ENCODE peak calls at places on chromosomes 12 and 14, in six cellular contexts. B is cardiac muscle cell; K is thoracic aorta; S is activated naive CD4-positive, alpha-beta T cell treated with Interleukin-2 at 50 U/mL for 16 hours; A is activated naive CD8-positive, alpha-beta T cell treated with anti-CD3 and anti-CD28 coated beads for 36 hours; U is stimulated activated CD4-positive, alpha-beta T cell treated with anti-CD3 and anti-CD28 coated beads, Interleukin-4, amount 100 ng/mL, for 4 hours. I is an unnamed sample.
A peak's percentile ranks its signal among the peaks of the same experiment; 100 is the strongest.

GRCh38 chr12:98238513-98238912 is 276.9 kb upstream of the TMPO start:
- DNase-seq in A (no peak), S (no peak), B (peak; percentile 66), K (no peak), U (no peak), I (no peak)

GRCh38 chr12:49428652-49429549 is 61.6 kb downstream of the SPATS2 start:
- DNase-seq in A (no peak), S (no peak), K (no peak), B (peak; percentile 76), U (no peak), I (no peak)

GRCh38 chr14:55086939-55087338 is 35.5 kb downstream of the MAPK1IP1L start:
- DNase-seq in S (no peak), B (no peak), A (no peak), K (no peak), U (no peak), I (no peak)

GRCh38 chr12:92434607-92435025 is 268.2 kb upstream of the PLEKHG7 start:
- DNase-seq in S (no peak), B (no peak), K (no peak), U (no peak), A (no peak), I (no peak)

GRCh38 chr14:68403794-68404522 is 388.9 kb downstream of the ZFP36L1 start:
- DNase-seq in B (no peak), A (no peak), K (no peak), U (no peak), S (no peak), I (no peak)

GRCh38 chr14:105485720-105486332 is 860 bp upstream of the CRIP1 start:
- DNase-seq in B (peak; percentile 21), S (peak; percentile 63), A (peak; percentile 51), K (no peak), U (no peak), I (no peak)

GRCh38 chr14:63432888-63433552 is 110.2 kb downstream of the PPP2R5E start:
- DNase-seq in A (no peak), K (no peak), B (no peak), U (no peak), S (no peak), I (no peak)

GRCh38 chr14:76168531-76168930 is 16.8 kb downstream of the GPATCH2L start:
- DNase-seq in A (no peak), U (no peak), K (no peak), B (no peak), S (no peak), I (no peak)

GRCh38 chr14:86574026-86574777 is 1044.3 kb downstream of the FLRT2 start:
- DNase-seq in U (no peak), B (peak; percentile 65), K (no peak), A (no peak), S (no peak), I (no peak)

GRCh38 chr12:3792623-3793288 is 39.8 kb upstream of the CRACR2A start:
- DNase-seq in A (no peak), K (no peak), U (no peak), B (no peak), S (no peak), I (no peak)

GRCh38 chr14:64649383-64649998 is 54.7 kb upstream of the PLEKHG3 start:
- DNase-seq in K (no peak), A (no peak), U (no peak), B (peak; percentile 86), S (no peak), I (no peak)

GRCh38 chr14:52546318-52546670 is 6.0 kb downstream of the TXNDC16 start:
- DNase-seq in K (no peak), U (no peak), S (no peak), A (no peak), B (no peak), I (no peak)

GRCh38 chr12:93373847-93374723 is 3.6 kb upstream of the NUDT4 start:
- DNase-seq in S (no peak), A (no peak), U (no peak), K (no peak), B (no peak), I (no peak)

GRCh38 chr14:58805605-58806358 is 168.0 kb downstream of the DACT1 start:
- DNase-seq in B (peak; percentile 94), K (no peak), U (no peak), S (no peak), A (no peak), I (no peak)

GRCh38 chr14:24576178-24576577 is at the start of gene CTSG:
- DNase-seq in S (no peak), A (no peak), K (no peak), B (no peak), U (no peak), I (no peak)

GRCh38 chr14:65738339-65738738 is 325.8 kb downstream of the FUT8 start:
- DNase-seq in A (no peak), U (no peak), S (no peak), K (no peak), B (no peak), I (no peak)

GRCh38 chr12:70398862-70399261 is 32.8 kb downstream of the KCNMB4 start:
- DNase-seq in A (no peak), B (no peak), U (no peak), K (no peak), S (no peak), I (no peak)

GRCh38 chr12:39441963-39442894 is 691 bp downstream of the KIF21A start:
- DNase-seq in K (no peak), B (peak; percentile 46), S (peak; percentile 70), U (peak; percentile 45), A (peak; percentile 57), I (peak; percentile 20)

GRCh38 chr12:131860472-131861260 is 32.5 kb downstream of the MMP17 start:
- DNase-seq in U (no peak), S (peak; percentile 27), K (no peak), B (peak; percentile 76), A (no peak), I (no peak)

GRCh38 chr14:100640481-100641273 is 53.5 kb upstream of the BEGAIN start:
- DNase-seq in S (peak; percentile 72), K (no peak), A (peak; percentile 78), U (peak; percentile 52), B (peak; percentile 22), I (peak; percentile 60)

GRCh38 chr12:90970911-90971310 is 15.9 kb upstream of the CCER1 start:
- DNase-seq in A (no peak), U (no peak), B (no peak), S (no peak), K (no peak), I (no peak)

GRCh38 chr12:111029305-111029704 is 108.9 kb upstream of the MYL2 start:
- DNase-seq in U (no peak), B (no peak), K (no peak), A (no peak), S (no peak), I (no peak)

GRCh38 chr12:6632026-6632978 is 3.5 kb downstream of the LPAR5 start:
- DNase-seq in K (no peak), B (no peak), A (peak; percentile 49), S (peak; percentile 50), U (peak; percentile 31), I (no peak)

GRCh38 chr12:10505620-10506019 is at the start of gene EIF2S3B:
- DNase-seq in U (no peak), B (no peak), A (no peak), S (no peak), K (no peak), I (no peak)

GRCh38 chr14:36502558-36503508 is 17.2 kb downstream of the NKX2-1 start:
- DNase-seq in A (no peak), B (no peak), U (no peak), K (no peak), S (no peak), I (no peak)

GRCh38 chr12:109952160-109952858 is 43.9 kb downstream of the GIT2 start:
- DNase-seq in S (no peak), K (no peak), A (no peak), B (no peak), U (no peak), I (no peak)

I was measured in activated T-cell treated with anti-CD3 and anti-CD28 coated beads for 24 hours.